ENCODE peak calls at places on chromosomes 12 and 14, in eight cellular contexts. A, E, D, X, R, J, G and F are unnamed samples.

GRCh38 chr12:54917001-54917488 is 62.7 kb downstream of the MUCL1 start:
- DNase-seq in A (no peak), E (no peak), D (no peak), X (no peak), R (no peak), J (peak), G (no peak), F (no peak)

GRCh38 chr12:105275997-105276760 is 40.2 kb upstream of the APPL2 start:
- DNase-seq in A (no peak), E (no peak), D (no peak), X (no peak), R (no peak), J (no peak), G (no peak), F (no peak)

GRCh38 chr12:7101047-7101693 is 7.8 kb downstream of the C1RL start:
- DNase-seq in A (no peak), E (no peak), D (no peak), X (no peak), R (no peak), J (no peak), G (no peak), F (no peak)

GRCh38 chr12:11758838-11759509 is 109.5 kb downstream of the ETV6 start:
- DNase-seq in A (no peak), E (no peak), D (no peak), X (no peak), R (no peak), J (no peak), G (no peak), F (peak)

GRCh38 chr12:63103489-63104131 is 47.4 kb downstream of the AVPR1A start:
- DNase-seq in A (no peak), E (no peak), D (no peak), X (no peak), R (peak), J (peak), G (peak), F (peak)

GRCh38 chr12:103654816-103655215 is 67.7 kb downstream of the STAB2 start:
- DNase-seq in A (no peak), E (no peak), D (no peak), X (no peak), R (no peak), J (no peak), G (no peak), F (no peak)

GRCh38 chr12:13154851-13155250 is 41.7 kb upstream of the EMP1 start:
- DNase-seq in A (no peak), E (no peak), D (no peak), X (no peak), R (no peak), J (no peak), G (no peak), F (no peak)

GRCh38 chr12:27969901-27970390 is 2.6 kb downstream of the PTHLH start:
- DNase-seq in A (no peak), E (peak), D (no peak), X (no peak), R (peak), J (peak), G (peak), F (peak)

GRCh38 chr14:97456958-97457357 is 659.8 kb downstream of the VRK1 start:
- DNase-seq in A (peak), E (no peak), D (no peak), X (no peak), R (no peak), J (peak), G (no peak), F (no peak)

GRCh38 chr14:68978550-68978911 is 571 bp downstream of the ACTN1 start:
- DNase-seq in A (peak), E (no peak), D (peak), X (no peak), R (peak), J (peak), G (no peak), F (peak)

GRCh38 chr12:50747817-50748216 is 16.1 kb upstream of the ATF1 start:
- DNase-seq in A (no peak), E (no peak), D (no peak), X (no peak), R (no peak), J (no peak), G (no peak), F (no peak)

GRCh38 chr14:49950275-49951250 is 57.7 kb downstream of the ARF6 start:
- DNase-seq in A (no peak), E (peak), D (no peak), X (no peak), R (peak), J (peak), G (peak), F (peak)

GRCh38 chr14:64198486-64198885 is 95.7 kb downstream of the ESR2 start:
- DNase-seq in A (no peak), E (no peak), D (no peak), X (no peak), R (no peak), J (no peak), G (no peak), F (no peak)

GRCh38 chr12:57227315-57228115 is 2.0 kb upstream of the SHMT2 start:
- DNase-seq in A (no peak), E (no peak), D (no peak), X (no peak), R (peak), J (no peak), G (no peak), F (no peak)

GRCh38 chr12:3658327-3659163 is 94.4 kb downstream of the CRACR2A start:
- DNase-seq in A (peak), E (no peak), D (no peak), X (no peak), R (peak), J (peak), G (no peak), F (peak)

GRCh38 chr12:64566122-64566521 is 44.2 kb upstream of the RASSF3 start:
- DNase-seq in A (no peak), E (no peak), D (no peak), X (no peak), R (no peak), J (no peak), G (no peak), F (no peak)

GRCh38 chr12:26360062-26360461 is 164.7 kb downstream of the SSPN start:
- DNase-seq in A (no peak), E (no peak), D (no peak), X (no peak), R (no peak), J (no peak), G (no peak), F (no peak)

GRCh38 chr14:68442828-68443460 is 349.9 kb downstream of the ZFP36L1 start:
- DNase-seq in A (no peak), E (no peak), D (no peak), X (no peak), R (peak), J (peak), G (no peak), F (no peak)

GRCh38 chr12:72346331-72346944 is 74.3 kb downstream of the TRHDE start:
- DNase-seq in A (no peak), E (peak), D (peak), X (peak), R (peak), J (peak), G (peak), F (peak)

GRCh38 chr14:71554959-71555612 is 377.1 kb upstream of the RGS6 start:
- DNase-seq in A (no peak), E (no peak), D (no peak), X (no peak), R (no peak), J (no peak), G (no peak), F (no peak)

GRCh38 chr12:29200586-29200985 is 51.5 kb downstream of the FAR2 start:
- DNase-seq in A (no peak), E (no peak), D (no peak), X (no peak), R (no peak), J (no peak), G (no peak), F (no peak)

GRCh38 chr12:69484428-69484827 is 14.2 kb downstream of the FRS2 start:
- DNase-seq in A (no peak), E (no peak), D (no peak), X (no peak), R (no peak), J (peak), G (peak), F (no peak)

GRCh38 chr12:130626601-130627000 is 89.5 kb downstream of the RIMBP2 start:
- DNase-seq in A (no peak), E (no peak), D (no peak), X (no peak), R (no peak), J (no peak), G (no peak), F (no peak)

GRCh38 chr14:86838363-86838762 is 1154.6 kb downstream of the GALC start:
- DNase-seq in A (no peak), E (no peak), D (no peak), X (no peak), R (peak), J (peak), G (no peak), F (no peak)

GRCh38 chr12:14373202-14373601 is 7.7 kb downstream of the ATF7IP start:
- DNase-seq in A (no peak), E (no peak), D (no peak), X (no peak), R (peak), J (peak), G (peak), F (peak)

GRCh38 chr12:59595097-59595496 is 732 bp upstream of the SLC16A7 start:
- DNase-seq in A (no peak), E (no peak), D (no peak), X (no peak), R (no peak), J (no peak), G (no peak), F (no peak)

GRCh38 chr14:88326352-88327103 is 3.5 kb upstream of the KCNK10 start:
- DNase-seq in A (no peak), E (no peak), D (no peak), X (peak), R (no peak), J (peak), G (no peak), F (no peak)